ENCODE peak calls at places on chromosomes 1 and 21, in six cellular contexts. One of them, this sample, is unnamed.

GRCh38 chr21:38679531-38679930 is 126.2 kb upstream of the ETS2 start:
- DNase-seq in DMS53: no peak
- DNase-seq in putamen: no peak
- DNase-seq in Caki2: peak
- DNase-seq in HT1080: peak
- DNase-seq in GM13977: peak
- DNase-seq in this sample: peak

GRCh38 chr1:217079579-217079978 is 356.4 kb upstream of the ESRRG start:
- DNase-seq in Caki2: no peak
- DNase-seq in DMS53: peak
- DNase-seq in HT1080: no peak
- DNase-seq in putamen: no peak
- DNase-seq in GM13977: no peak
- DNase-seq in this sample: no peak

GRCh38 chr1:204130989-204131892 is 20.6 kb downstream of the ETNK2 start:
- DNase-seq in putamen: no peak
- DNase-seq in HT1080: peak
- DNase-seq in DMS53: peak
- DNase-seq in GM13977: no peak
- DNase-seq in Caki2: peak
- DNase-seq in this sample: peak

GRCh38 chr1:164713446-164714204 is 154.6 kb downstream of the PBX1 start:
- DNase-seq in Caki2: no peak
- DNase-seq in GM13977: no peak
- DNase-seq in DMS53: no peak
- DNase-seq in putamen: no peak
- DNase-seq in HT1080: no peak
- DNase-seq in this sample: no peak

GRCh38 chr1:51311826-51312225 is 18.5 kb downstream of the TTC39A start:
- DNase-seq in HT1080: no peak
- DNase-seq in GM13977: no peak
- DNase-seq in Caki2: no peak
- DNase-seq in putamen: no peak
- DNase-seq in DMS53: no peak
- DNase-seq in this sample: no peak

GRCh38 chr1:85898861-85899260 is 190.6 kb upstream of the ZNHIT6 start:
- DNase-seq in GM13977: no peak
- DNase-seq in putamen: no peak
- DNase-seq in Caki2: no peak
- DNase-seq in DMS53: no peak
- DNase-seq in HT1080: peak
- DNase-seq in this sample: no peak

GRCh38 chr1:62722796-62723195 is 34.6 kb upstream of the DOCK7 start:
- DNase-seq in DMS53: no peak
- DNase-seq in putamen: no peak
- DNase-seq in Caki2: no peak
- DNase-seq in GM13977: peak
- DNase-seq in HT1080: no peak
- DNase-seq in this sample: no peak

GRCh38 chr1:36217667-36218066 is 6.6 kb upstream of the THRAP3 start:
- DNase-seq in putamen: peak
- DNase-seq in DMS53: peak
- DNase-seq in Caki2: peak
- DNase-seq in HT1080: peak
- DNase-seq in GM13977: no peak
- DNase-seq in this sample: no peak

GRCh38 chr1:107622975-107623374 is 342.0 kb downstream of the VAV3 start:
- DNase-seq in GM13977: no peak
- DNase-seq in Caki2: no peak
- DNase-seq in DMS53: no peak
- DNase-seq in HT1080: peak
- DNase-seq in putamen: peak
- DNase-seq in this sample: no peak

GRCh38 chr1:54995835-54996234 is 2.9 kb upstream of the BSND start:
- DNase-seq in Caki2: no peak
- DNase-seq in DMS53: peak
- DNase-seq in GM13977: no peak
- DNase-seq in putamen: no peak
- DNase-seq in HT1080: no peak
- DNase-seq in this sample: no peak

GRCh38 chr1:248622491-248623106 is 12.3 kb downstream of the OR2T11 start:
- DNase-seq in DMS53: peak
- DNase-seq in GM13977: peak
- DNase-seq in putamen: no peak
- DNase-seq in Caki2: peak
- DNase-seq in HT1080: peak
- DNase-seq in this sample: no peak

GRCh38 chr1:159054427-159054826 is 22.1 kb downstream of the AIM2 start:
- DNase-seq in Caki2: peak
- DNase-seq in HT1080: no peak
- DNase-seq in putamen: no peak
- DNase-seq in GM13977: no peak
- DNase-seq in DMS53: peak
- DNase-seq in this sample: no peak

GRCh38 chr1:94797286-94797685 is 22.9 kb upstream of the SLC44A3 start:
- DNase-seq in Caki2: no peak
- DNase-seq in putamen: no peak
- DNase-seq in HT1080: no peak
- DNase-seq in DMS53: no peak
- DNase-seq in GM13977: no peak
- DNase-seq in this sample: no peak

GRCh38 chr1:180948846-180949615 is 36.3 kb downstream of the KIAA1614 start:
- DNase-seq in putamen: no peak
- DNase-seq in Caki2: no peak
- DNase-seq in DMS53: no peak
- DNase-seq in HT1080: no peak
- DNase-seq in GM13977: peak
- DNase-seq in this sample: no peak

This sample was measured in RCC 7860.